ENCODE peak calls at places on chromosomes 13 and 19, in five cellular contexts. T is ovary, N is ascending aorta, R is IMR-90, O is psoas muscle. A is an unnamed sample.

GRCh38 chr13:110109140-110109783 is 197.7 kb downstream of the COL4A1 start:
- DNase-seq in T (no peak), N (no peak), R (no peak), O (no peak), A (no peak)

GRCh38 chr13:110813646-110814624 is 100.4 kb downstream of the ING1 start:
- DNase-seq in T (no peak), N (no peak), R (no peak), O (no peak), A (no peak)

GRCh38 chr13:32001392-32001768 is 30.2 kb upstream of the FRY start:
- DNase-seq in T (no peak), N (no peak), R (peak; percentile 41), O (no peak), A (peak; percentile 35)

GRCh38 chr13:50365300-50365682 is 350.0 kb downstream of the KCNRG start:
- DNase-seq in T (no peak), N (no peak), R (no peak), O (no peak), A (no peak)

GRCh38 chr13:49690133-49690989 is 925 bp downstream of the EBPL start:
- DNase-seq in T (no peak), N (no peak), R (peak; percentile 87), O (no peak), A (peak; percentile 71)

GRCh38 chr13:50589139-50589538 is 254.4 kb downstream of the DLEU7 start:
- DNase-seq in T (no peak), N (no peak), R (peak; percentile 91), O (no peak), A (peak; percentile 94)

GRCh38 chr13:46392967-46393366 is 5.9 kb upstream of the RUBCNL start:
- DNase-seq in T (no peak), N (no peak), R (no peak), O (no peak), A (no peak)

GRCh38 chr13:53100394-53101063 is 71.9 kb downstream of the OLFM4 start:
- DNase-seq in T (no peak), N (no peak), R (no peak), O (no peak), A (no peak)

GRCh38 chr13:38685974-38686571 is 804 bp upstream of the FREM2 start:
- DNase-seq in T (no peak), N (no peak), R (no peak), O (no peak), A (no peak)

GRCh38 chr19:29588095-29588494 is 18.0 kb upstream of the POP4 start:
- DNase-seq in T (no peak), N (no peak), R (no peak), O (no peak), A (no peak)

GRCh38 chr19:3350014-3350663 is 16.2 kb upstream of the NFIC start:
- DNase-seq in T (no peak), N (no peak), R (peak; percentile 52), O (no peak), A (no peak)

GRCh38 chr19:17109962-17110598 is 34.5 kb downstream of the MYO9B start:
- DNase-seq in T (no peak), N (peak; percentile 75), R (no peak), O (peak; percentile 76), A (no peak)

GRCh38 chr13:79749985-79750551 is 269.1 kb downstream of the NDFIP2 start:
- DNase-seq in T (peak; percentile 49), N (peak; percentile 65), R (peak; percentile 97), O (peak; percentile 72), A (peak; percentile 96)

GRCh38 chr13:48000559-48001126 is 430 bp downstream of the SUCLA2 start:
- DNase-seq in T (no peak), N (peak; percentile 66), R (peak; percentile 2), O (no peak), A (no peak)

GRCh38 chr13:111005808-111006494 is 91.1 kb upstream of the ANKRD10 start:
- DNase-seq in T (peak; percentile 47), N (peak; percentile 77), R (peak; percentile 43), O (peak; percentile 72), A (peak; percentile 34)

GRCh38 chr13:54775501-54776191 is 1747.0 kb downstream of the OLFM4 start:
- DNase-seq in T (no peak), N (no peak), R (no peak), O (peak; percentile 28), A (no peak)

GRCh38 chr13:46057251-46058015 is 4.9 kb upstream of the ZC3H13 start:
- DNase-seq in T (no peak), N (no peak), R (peak; percentile 18), O (no peak), A (peak; percentile 27)

GRCh38 chr19:45569619-45570421 is 14.8 kb downstream of the OPA3 start:
- DNase-seq in T (no peak), N (peak; percentile 76), R (no peak), O (peak; percentile 83), A (no peak)

GRCh38 chr13:41917641-41918040 is 43.3 kb downstream of the VWA8 start:
- DNase-seq in T (no peak), N (no peak), R (peak; percentile 88), O (no peak), A (peak; percentile 53)

GRCh38 chr19:54518844-54519243 is 16.2 kb downstream of the LAIR2 start:
- DNase-seq in T (no peak), N (no peak), R (no peak), O (no peak), A (no peak)

GRCh38 chr13:113179374-113180230 is 21.2 kb downstream of the PROZ start:
- DNase-seq in T (no peak), N (no peak), R (peak; percentile 82), O (no peak), A (peak; percentile 86)

GRCh38 chr19:48741222-48741999 is 1.0 kb upstream of the RASIP1 start:
- DNase-seq in T (peak; percentile 60), N (no peak), R (no peak), O (peak; percentile 76), A (no peak)

GRCh38 chr19:51714848-51715247 is 8.9 kb downstream of the HAS1 start:
- DNase-seq in T (no peak), N (peak; percentile 50), R (no peak), O (no peak), A (no peak)

GRCh38 chr19:7505288-7505681 is 10.6 kb upstream of the ZNF358 start:
- DNase-seq in T (no peak), N (no peak), R (no peak), O (no peak), A (no peak)

GRCh38 chr19:1268392-1269064 is 604 bp upstream of the CIRBP start:
- DNase-seq in T (no peak), N (peak; percentile 70), R (no peak), O (peak; percentile 72), A (no peak)
- H3K27ac ChIP-seq in T (peak overlapping the region; percentile 38), N (peak overlapping the region; percentile 94), R (peak overlapping the region; percentile 12), O (peak overlapping the region; percentile 99), A (peak overlapping the region; percentile 18)

GRCh38 chr19:6393982-6394412 is 1.0 kb upstream of the GTF2F1 start:
- DNase-seq in T (no peak), N (no peak), R (no peak), O (no peak), A (no peak)
- H3K27ac ChIP-seq in T (peak overlapping the region; percentile 74), N (peak overlapping the region; percentile 94), R (peak overlapping the region; percentile 90), O (peak overlapping the region; percentile 86), A (peak overlapping the region; percentile 93)

DNA sequence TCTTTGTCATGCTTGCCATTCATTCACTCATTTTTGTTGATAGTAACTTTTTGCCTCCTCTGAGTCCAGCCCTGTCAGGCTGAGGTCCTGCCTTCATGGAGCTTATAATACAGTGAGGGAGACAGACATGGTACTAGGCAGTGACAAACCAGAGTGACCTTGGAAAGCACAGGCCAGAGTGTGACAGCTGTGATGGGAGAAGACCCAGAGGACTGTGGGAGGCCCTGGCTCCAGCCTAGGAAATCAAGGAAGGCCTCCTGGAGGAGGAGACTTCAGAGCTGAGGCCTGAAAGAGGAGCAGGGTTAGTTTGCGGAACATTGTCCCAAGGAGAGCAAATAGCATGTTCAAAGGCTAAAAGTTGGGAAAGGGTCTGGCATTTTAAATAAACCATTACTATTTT is 20.5 kb downstream of the PAK4 start:
- DNase-seq in T (no peak), N (no peak), R (no peak), O (no peak), A (no peak)
- H3K27ac ChIP-seq in T (no peak overlapping the region), N (peak overlapping the region; percentile 64), R (no peak overlapping the region), O (no peak overlapping the region), A (no peak overlapping the region)

GRCh38 chr13:24033527-24034302 is 126.8 kb upstream of the SPATA13 start:
- DNase-seq in T (no peak), N (no peak), R (peak; percentile 92), O (no peak), A (peak; percentile 21)
- H3K27ac ChIP-seq in T (no peak overlapping the region), N (peak overlapping the region; percentile 47), R (peak overlapping the region; percentile 99), O (peak overlapping the region; percentile 23), A (no peak overlapping the region)

A was measured in brain microvascular endothelial cell.